ENCODE peak calls at places on chromosomes 13 and 19, in six cellular contexts. One of them, this sample, is unnamed.
A peak's percentile ranks its signal among the peaks of the same experiment; 100 is the strongest.

GRCh38 chr19:2041436-2041685 is 9.7 kb downstream of the MKNK2 start:
- DNase-seq in Kasumi-1: no peak
- DNase-seq in neural progenitor cell: no peak
- DNase-seq in LHCN-M2: no peak
- DNase-seq in A172: no peak
- DNase-seq in caudate nucleus: no peak
- DNase-seq in this sample: no peak

GRCh38 chr19:2049741-2050348 is 1.2 kb downstream of the MKNK2 start:
- DNase-seq in Kasumi-1: peak; percentile 82
- DNase-seq in neural progenitor cell: peak; percentile 60
- DNase-seq in LHCN-M2: peak; percentile 65
- DNase-seq in A172: peak; percentile 80
- DNase-seq in caudate nucleus: peak; percentile 57
- DNase-seq in this sample: peak; percentile 71

GRCh38 chr13:42041017-42041683 is 7.3 kb upstream of the DGKH start:
- DNase-seq in Kasumi-1: peak; percentile 49
- DNase-seq in neural progenitor cell: peak; percentile 68
- DNase-seq in LHCN-M2: peak; percentile 48
- DNase-seq in A172: peak; percentile 21
- DNase-seq in caudate nucleus: peak; percentile 40
- DNase-seq in this sample: peak; percentile 62

GRCh38 chr19:49818691-49819331 is 722 bp downstream of the MED25 start:
- DNase-seq in Kasumi-1: no peak
- DNase-seq in neural progenitor cell: peak; percentile 41
- DNase-seq in LHCN-M2: no peak
- DNase-seq in A172: no peak
- DNase-seq in caudate nucleus: no peak
- DNase-seq in this sample: no peak

GRCh38 chr19:3178973-3179738 is 587 bp downstream of the S1PR4 start:
- DNase-seq in Kasumi-1: peak; percentile 43
- DNase-seq in neural progenitor cell: no peak
- DNase-seq in LHCN-M2: no peak
- DNase-seq in A172: no peak
- DNase-seq in caudate nucleus: no peak
- DNase-seq in this sample: peak; percentile 57

GRCh38 chr19:55462722-55463121 is 1.3 kb upstream of the ISOC2 start:
- DNase-seq in Kasumi-1: no peak
- DNase-seq in neural progenitor cell: no peak
- DNase-seq in LHCN-M2: no peak
- DNase-seq in A172: no peak
- DNase-seq in caudate nucleus: no peak
- DNase-seq in this sample: no peak

GRCh38 chr19:35247526-35248309 is 1.1 kb upstream of the LSR start:
- DNase-seq in Kasumi-1: no peak
- DNase-seq in neural progenitor cell: peak; percentile 98
- DNase-seq in LHCN-M2: no peak
- DNase-seq in A172: peak; percentile 28
- DNase-seq in caudate nucleus: no peak
- DNase-seq in this sample: peak; percentile 83

GRCh38 chr13:75258159-75258782 is 223.7 kb downstream of the TBC1D4 start:
- DNase-seq in Kasumi-1: peak; percentile 77
- DNase-seq in neural progenitor cell: peak; percentile 47
- DNase-seq in LHCN-M2: peak; percentile 58
- DNase-seq in A172: peak; percentile 53
- DNase-seq in caudate nucleus: no peak
- DNase-seq in this sample: no peak

GRCh38 chr13:100184095-100184494 is 95.2 kb downstream of the PCCA start:
- DNase-seq in Kasumi-1: peak; percentile 13
- DNase-seq in neural progenitor cell: no peak
- DNase-seq in LHCN-M2: no peak
- DNase-seq in A172: no peak
- DNase-seq in caudate nucleus: no peak
- DNase-seq in this sample: no peak

GRCh38 chr19:16771618-16772017 is 52.0 kb downstream of the NWD1 start:
- DNase-seq in Kasumi-1: peak; percentile 75
- DNase-seq in neural progenitor cell: peak; percentile 92
- DNase-seq in LHCN-M2: peak; percentile 62
- DNase-seq in A172: peak; percentile 78
- DNase-seq in caudate nucleus: no peak
- DNase-seq in this sample: peak; percentile 81

GRCh38 chr13:60679131-60679530 is 282.1 kb downstream of the TDRD3 start:
- DNase-seq in Kasumi-1: no peak
- DNase-seq in neural progenitor cell: no peak
- DNase-seq in LHCN-M2: no peak
- DNase-seq in A172: peak; percentile 24
- DNase-seq in caudate nucleus: no peak
- DNase-seq in this sample: no peak

GRCh38 chr19:49936549-49936948 is 7.2 kb upstream of the NUP62 start:
- DNase-seq in Kasumi-1: no peak
- DNase-seq in neural progenitor cell: no peak
- DNase-seq in LHCN-M2: no peak
- DNase-seq in A172: no peak
- DNase-seq in caudate nucleus: no peak
- DNase-seq in this sample: no peak

GRCh38 chr19:38644719-38645118 is 2.7 kb upstream of the ACTN4 start:
- DNase-seq in Kasumi-1: no peak
- DNase-seq in neural progenitor cell: no peak
- DNase-seq in LHCN-M2: no peak
- DNase-seq in A172: no peak
- DNase-seq in caudate nucleus: no peak
- DNase-seq in this sample: no peak

GRCh38 chr13:97892717-97893116 is 60.8 kb upstream of the IPO5 start:
- DNase-seq in Kasumi-1: no peak
- DNase-seq in neural progenitor cell: no peak
- DNase-seq in LHCN-M2: peak; percentile 52
- DNase-seq in A172: peak; percentile 19
- DNase-seq in caudate nucleus: no peak
- DNase-seq in this sample: no peak

GRCh38 chr19:37817180-37817911 is 38.0 kb upstream of the ZNF573 start:
- DNase-seq in Kasumi-1: no peak
- DNase-seq in neural progenitor cell: peak; percentile 87
- DNase-seq in LHCN-M2: no peak
- DNase-seq in A172: no peak
- DNase-seq in caudate nucleus: peak; percentile 64
- DNase-seq in this sample: peak; percentile 38

GRCh38 chr13:89695343-89696257 is 1651.9 kb upstream of the MIR17HG start:
- DNase-seq in Kasumi-1: peak; percentile 54
- DNase-seq in neural progenitor cell: peak; percentile 60
- DNase-seq in LHCN-M2: peak; percentile 29
- DNase-seq in A172: peak; percentile 58
- DNase-seq in caudate nucleus: no peak
- DNase-seq in this sample: peak; percentile 8

GRCh38 chr13:97385854-97386253 is 48.1 kb upstream of the RAP2A start:
- DNase-seq in Kasumi-1: no peak
- DNase-seq in neural progenitor cell: no peak
- DNase-seq in LHCN-M2: peak; percentile 41
- DNase-seq in A172: no peak
- DNase-seq in caudate nucleus: no peak
- DNase-seq in this sample: no peak

GRCh38 chr19:19064098-19064722 is 416 bp downstream of the SLC25A42 start:
- DNase-seq in Kasumi-1: peak; percentile 75
- DNase-seq in neural progenitor cell: no peak
- DNase-seq in LHCN-M2: peak; percentile 26
- DNase-seq in A172: peak; percentile 15
- DNase-seq in caudate nucleus: peak; percentile 34
- DNase-seq in this sample: no peak

GRCh38 chr13:74573654-74574053 is 439.4 kb upstream of the KLF12 start:
- DNase-seq in Kasumi-1: no peak
- DNase-seq in neural progenitor cell: peak; percentile 28
- DNase-seq in LHCN-M2: no peak
- DNase-seq in A172: no peak
- DNase-seq in caudate nucleus: no peak
- DNase-seq in this sample: no peak

GRCh38 chr19:40933025-40933424 is 51.0 kb upstream of the CYP2A7 start:
- DNase-seq in Kasumi-1: no peak
- DNase-seq in neural progenitor cell: peak; percentile 35
- DNase-seq in LHCN-M2: peak; percentile 9
- DNase-seq in A172: peak; percentile 40
- DNase-seq in caudate nucleus: no peak
- DNase-seq in this sample: no peak

GRCh38 chr13:19836472-19836871 is 27.0 kb downstream of the ZMYM5 start:
- DNase-seq in Kasumi-1: no peak
- DNase-seq in neural progenitor cell: no peak
- DNase-seq in LHCN-M2: peak; percentile 25
- DNase-seq in A172: no peak
- DNase-seq in caudate nucleus: no peak
- DNase-seq in this sample: no peak

GRCh38 chr19:47274891-47275865 is 493 bp downstream of the INAFM1 start:
- DNase-seq in Kasumi-1: no peak
- DNase-seq in neural progenitor cell: peak; percentile 72
- DNase-seq in LHCN-M2: no peak
- DNase-seq in A172: no peak
- DNase-seq in caudate nucleus: no peak
- DNase-seq in this sample: no peak

GRCh38 chr13:53100394-53101063 is 71.9 kb downstream of the OLFM4 start:
- DNase-seq in Kasumi-1: no peak
- DNase-seq in neural progenitor cell: no peak
- DNase-seq in LHCN-M2: no peak
- DNase-seq in A172: no peak
- DNase-seq in caudate nucleus: no peak
- DNase-seq in this sample: no peak

GRCh38 chr19:41327499-41328156 is 17.7 kb downstream of the CCDC97 start:
- DNase-seq in Kasumi-1: peak; percentile 66
- DNase-seq in neural progenitor cell: no peak
- DNase-seq in LHCN-M2: no peak
- DNase-seq in A172: peak; percentile 86
- DNase-seq in caudate nucleus: peak; percentile 21
- DNase-seq in this sample: peak; percentile 89

GRCh38 chr13:48233886-48234488 is 981 bp downstream of the ITM2B start:
- DNase-seq in Kasumi-1: no peak
- DNase-seq in neural progenitor cell: peak; percentile 26
- DNase-seq in LHCN-M2: no peak
- DNase-seq in A172: peak; percentile 19
- DNase-seq in caudate nucleus: no peak
- DNase-seq in this sample: no peak

GRCh38 chr19:1453525-1454371 is 3.8 kb downstream of the APC2 start:
- DNase-seq in Kasumi-1: no peak
- DNase-seq in neural progenitor cell: peak; percentile 53
- DNase-seq in LHCN-M2: peak; percentile 77
- DNase-seq in A172: peak; percentile 35
- DNase-seq in caudate nucleus: peak; percentile 92
- DNase-seq in this sample: no peak

GRCh38 chr13:34620073-34620858 is 321.8 kb upstream of the NBEA start:
- DNase-seq in Kasumi-1: no peak
- DNase-seq in neural progenitor cell: no peak
- DNase-seq in LHCN-M2: no peak
- DNase-seq in A172: no peak
- DNase-seq in caudate nucleus: no peak
- DNase-seq in this sample: no peak

This sample was measured in GM13976.